ENCODE peak calls at places on chromosomes 3 and 15, in four cellular contexts. R is left cardiac atrium; G is activated effector memory CD4-positive, alpha-beta T cell treated with Interleukin-2 at 50 U/mL for 16 hours; S is A172. J is an unnamed sample.

GRCh38 chr3:157128771-157129671 is 30.9 kb downstream of the CCNL1 start:
- DNase-seq in R (peak), G (peak), S (peak), J (peak)

GRCh38 chr3:191158800-191159199 is 40.2 kb upstream of the OSTN start:
- DNase-seq in R (no peak), G (no peak), S (no peak), J (no peak)

GRCh38 chr15:25094519-25094918 is 139.7 kb downstream of the SNRPN start:
- DNase-seq in R (no peak), G (no peak), S (no peak), J (no peak)

GRCh38 chr3:140571836-140572235 is 106.0 kb upstream of the TRIM42 start:
- DNase-seq in R (peak), G (no peak), S (no peak), J (no peak)

GRCh38 chr3:14467723-14468620 is 65.6 kb downstream of the SLC6A6 start:
- DNase-seq in R (no peak), G (peak), S (no peak), J (peak)

GRCh38 chr15:26868029-26868685 is 1.3 kb downstream of the GABRA5 start:
- DNase-seq in R (no peak), G (no peak), S (no peak), J (no peak)

GRCh38 chr3:134126153-134126552 is 96.4 kb upstream of the SLCO2A1 start:
- DNase-seq in R (no peak), G (no peak), S (no peak), J (peak)

GRCh38 chr3:52353291-52353855 is 37.3 kb downstream of the DNAH1 start:
- DNase-seq in R (no peak), G (no peak), S (no peak), J (no peak)

GRCh38 chr3:194069421-194070219 is 66.3 kb upstream of the HES1 start:
- DNase-seq in R (no peak), G (no peak), S (no peak), J (peak)

GRCh38 chr3:124281453-124282316 is 289.8 kb upstream of the ROPN1 start:
- DNase-seq in R (no peak), G (no peak), S (peak), J (peak)

GRCh38 chr15:101288905-101289513 is 6.0 kb downstream of the SNRPA1 start:
- DNase-seq in R (no peak), G (no peak), S (peak), J (peak)

GRCh38 chr15:33789141-33789540 is 179.2 kb upstream of the CHRM5 start:
- DNase-seq in R (no peak), G (no peak), S (peak), J (peak)

GRCh38 chr3:158801200-158801599 is 654 bp upstream of the MFSD1 start:
- DNase-seq in R (no peak), G (no peak), S (no peak), J (peak)

GRCh38 chr15:68431037-68431791 is 749 bp downstream of the ITGA11 start:
- DNase-seq in R (peak), G (no peak), S (no peak), J (peak)

GRCh38 chr15:95682129-95682528 is 648.4 kb upstream of the NR2F2 start:
- DNase-seq in R (no peak), G (no peak), S (no peak), J (no peak)

GRCh38 chr3:12049675-12050074 is 45.5 kb downstream of the SYN2 start:
- DNase-seq in R (no peak), G (no peak), S (peak), J (peak)

J was measured in M059J.